ENCODE peak calls at places on chromosomes 13 and 19, in ten cellular contexts. O, M, P, N, A, Q, F, K, S and I are unnamed samples. For H3K36me3, the result is how much of the 10 kb centered on the place peaks cover.

GRCh38 chr13:54647275-54647674 is 1618.7 kb downstream of the OLFM4 start:
- DNase-seq in A (no peak), S (no peak), F (no peak), K (no peak), M (no peak), P (no peak), N (no peak), Q (no peak), O (no peak), I (no peak)

GRCh38 chr19:19106061-19106551 is 32.2 kb downstream of the TMEM161A start:
- DNase-seq in N (no peak), P (no peak), S (no peak), F (no peak), K (no peak), O (no peak), M (no peak), Q (no peak), A (peak), I (peak)

GRCh38 chr13:106609116-106609515 is 41.2 kb upstream of the ARGLU1 start:
- DNase-seq in A (no peak), S (no peak), F (no peak), P (no peak), O (no peak), Q (no peak), N (no peak), M (no peak), K (no peak), I (no peak)

GRCh38 chr13:20254076-20254475 is 22.0 kb upstream of the GJB6 start:
- DNase-seq in Q (no peak), P (no peak), K (no peak), F (peak), M (no peak), N (no peak), S (no peak), A (no peak), O (no peak), I (no peak)

GRCh38 chr19:33724021-33724722 is 72.5 kb upstream of the KCTD15 start:
- DNase-seq in S (no peak), Q (no peak), F (no peak), A (no peak), N (no peak), K (peak), P (no peak), O (no peak), M (no peak), I (no peak)

GRCh38 chr19:47097396-47098217 is 16.0 kb downstream of the ZC3H4 start:
- DNase-seq in S (no peak), P (no peak), F (no peak), M (no peak), O (no peak), Q (no peak), A (no peak), K (peak), N (no peak), I (no peak)

GRCh38 chr19:5692785-5693194 is 2.7 kb downstream of the RPL36 start:
- DNase-seq in O (no peak), P (no peak), Q (peak), M (no peak), A (no peak), K (no peak), S (no peak), N (no peak), F (no peak), I (peak)

GRCh38 chr19:38917921-38918491 is 6.0 kb upstream of the CCER2 start:
- DNase-seq in S (no peak), A (peak), F (peak), Q (peak), M (peak), P (no peak), K (peak), O (no peak), N (no peak), I (peak)

GRCh38 chr13:30971575-30971974 is 39.1 kb downstream of the TEX26 start:
- DNase-seq in O (peak), K (no peak), F (no peak), S (no peak), N (no peak), A (no peak), P (no peak), M (no peak), Q (no peak), I (no peak)

GRCh38 chr19:3324405-3324856 is 42.0 kb upstream of the NFIC start:
- DNase-seq in F (peak), A (no peak), P (peak), O (no peak), N (peak), Q (peak), M (peak), S (no peak), K (peak), I (no peak)

GRCh38 chr19:29812080-29812880 is 489 bp downstream of the CCNE1 start:
- DNase-seq in A (peak), K (peak), Q (peak), P (no peak), M (no peak), N (no peak), F (no peak), S (no peak), O (no peak), I (peak)

GRCh38 chr13:92224052-92224821 is 825.8 kb downstream of the GPC5 start:
- DNase-seq in P (no peak), A (no peak), O (peak), F (no peak), M (no peak), N (no peak), S (peak), Q (no peak), K (no peak), I (peak)

GRCh38 chr19:17424743-17425365 is 5.0 kb downstream of the MVB12A start:
- DNase-seq in K (peak), N (peak), P (no peak), A (peak), M (peak), S (no peak), O (peak), Q (peak), F (peak), I (peak)

GRCh38 chr19:28847468-28847867 is 365.5 kb downstream of the UQCRFS1 start:
- DNase-seq in S (no peak), A (no peak), F (no peak), P (no peak), N (peak), K (no peak), Q (no peak), O (peak), M (no peak), I (peak)

GRCh38 chr13:98267080-98267912 is 90.2 kb upstream of the RNF113B start:
- DNase-seq in K (no peak), A (no peak), N (no peak), O (peak), P (no peak), Q (no peak), S (no peak), M (peak), F (no peak), I (peak)

GRCh38 chr19:18611327-18612050 is 1.2 kb upstream of the TMEM59L start:
- DNase-seq in K (no peak), M (no peak), N (peak), A (no peak), Q (peak), O (no peak), F (no peak), S (no peak), P (no peak), I (no peak)

GRCh38 chr19:41815301-41815700 is 18.9 kb downstream of the CEACAM3 start:
- DNase-seq in N (no peak), A (no peak), P (no peak), O (no peak), F (no peak), M (no peak), K (peak), Q (no peak), S (no peak), I (no peak)

GRCh38 chr19:8056533-8056932 is 4.0 kb downstream of the CCL25 start:
- DNase-seq in K (no peak), P (no peak), O (no peak), M (no peak), F (no peak), A (no peak), S (no peak), N (no peak), Q (no peak), I (no peak)

GRCh38 chr19:41537789-41538188 is 38.2 kb upstream of the CEACAM21 start:
- DNase-seq in P (no peak), F (peak), N (peak), O (peak), M (no peak), A (no peak), S (no peak), K (no peak), Q (no peak), I (no peak)

GRCh38 chr13:28047784-28048388 is 52.5 kb downstream of the FLT3 start:
- DNase-seq in S (peak), O (peak), N (no peak), K (no peak), Q (no peak), F (peak), M (no peak), A (no peak), P (peak), I (no peak)

GRCh38 chr19:3983936-3984583 is 1.2 kb downstream of the EEF2 start:
- DNase-seq in Q (peak), A (no peak), S (no peak), M (no peak), K (no peak), P (no peak), N (no peak), O (peak), F (peak), I (peak)

GRCh38 chr13:35468195-35468594 is 8.3 kb downstream of the MAB21L1 start:
- DNase-seq in N (no peak), P (no peak), S (no peak), M (no peak), A (no peak), Q (no peak), K (no peak), F (no peak), O (no peak), I (no peak)

GRCh38 chr13:62626771-62627170 is 1211.1 kb upstream of the PCDH20 start:
- DNase-seq in N (peak), O (no peak), A (no peak), P (no peak), F (peak), K (no peak), M (no peak), S (no peak), Q (no peak), I (no peak)

GRCh38 chr19:3154957-3155736 is 19.3 kb downstream of the GNA15 start:
- DNase-seq in M (no peak), S (peak), F (peak), A (no peak), Q (peak), O (peak), N (peak), K (peak), P (peak), I (no peak)

GRCh38 chr13:48859168-48860105 is 116.3 kb upstream of the FNDC3A start:
- DNase-seq in K (no peak), Q (no peak), F (no peak), A (no peak), O (no peak), P (no peak), N (peak), S (no peak), M (no peak), I (peak)

GRCh38 chr13:106415427-106415826 is 120.0 kb downstream of the EFNB2 start:
- DNase-seq in O (peak), N (no peak), K (no peak), S (no peak), P (no peak), M (no peak), A (no peak), Q (no peak), F (no peak), I (no peak)

DNA sequence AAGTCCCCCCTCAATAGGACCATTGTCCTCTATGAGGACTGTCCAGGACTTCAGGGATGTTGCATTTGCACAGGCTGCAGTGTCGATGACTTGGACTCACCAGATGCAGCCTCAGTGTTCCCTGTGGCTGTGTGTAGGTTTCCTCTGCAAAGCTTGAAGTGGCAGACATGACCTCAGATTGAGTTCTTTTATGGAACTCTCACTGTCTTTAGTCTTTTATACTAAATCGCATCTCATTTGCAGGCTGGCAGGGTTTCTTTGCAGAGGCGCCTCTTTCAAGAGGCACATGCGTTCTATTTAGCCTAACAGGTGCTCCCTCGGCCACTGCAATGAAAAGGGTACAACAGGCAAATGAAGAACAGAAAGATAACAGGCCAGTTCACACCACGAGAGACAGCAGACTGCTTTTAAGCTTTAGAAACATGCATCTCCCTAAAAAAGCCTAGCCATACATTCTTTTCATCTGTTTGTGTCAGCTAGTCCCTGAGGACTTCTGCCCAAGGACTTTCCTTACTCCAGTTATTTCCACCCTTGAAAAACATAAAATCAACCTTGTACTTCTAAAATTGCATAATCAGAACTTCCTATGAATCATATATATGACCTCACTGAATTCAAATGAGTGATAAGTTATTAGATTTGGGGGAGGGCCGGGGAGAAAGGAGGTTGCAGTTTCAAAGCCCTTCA is 118.4 kb downstream of the RAB20 start:
- DNase-seq in K (no peak), O (peak), P (no peak), S (no peak), F (peak), Q (no peak), A (no peak), M (no peak), N (no peak), I (no peak)
- H3K36me3 ChIP-seq in K (under half), O (half or more), P (under half), S (under half), F (under half), Q (under half), A (under half), M (under half), N (under half), I (under half)

GRCh38 chr19:1921825-1922224 is 16.6 kb downstream of the ADAT3 start:
- DNase-seq in N (no peak), M (no peak), A (no peak), F (no peak), S (no peak), Q (no peak), O (no peak), P (no peak), K (no peak), I (no peak)
- H3K36me3 ChIP-seq in N (under half), M (under half), A (under half), F (under half), S (under half), Q (under half), O (half or more), P (under half), K (under half), I (under half)

GRCh38 chr13:77952737-77953136 is 34.1 kb upstream of the EDNRB start:
- DNase-seq in P (no peak), S (no peak), O (no peak), A (no peak), K (no peak), N (peak), M (no peak), Q (no peak), F (no peak), I (no peak)
- H3K36me3 ChIP-seq in P (under half), S (under half), O (under half), A (under half), K (under half), N (under half), M (under half), Q (under half), F (under half), I (under half)

DNA sequence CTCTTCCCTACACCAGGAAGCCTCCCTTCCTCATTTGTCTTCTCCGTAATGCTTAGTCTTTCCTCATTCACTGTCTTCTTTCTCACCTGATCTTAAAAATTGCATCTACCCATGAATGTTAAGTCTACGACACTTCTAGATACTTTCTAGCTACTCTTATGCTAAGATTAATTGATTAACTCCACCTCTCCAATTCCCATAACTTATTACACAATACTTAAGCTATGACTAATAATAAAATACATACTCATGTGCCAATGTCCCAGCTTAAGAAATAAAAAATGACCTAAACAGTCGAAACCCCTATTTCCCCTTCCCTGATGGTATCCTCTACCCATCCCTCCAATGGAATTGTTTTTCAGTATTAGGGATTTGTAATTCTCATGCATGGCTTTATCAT is 22.8 kb upstream of the ZNF527 start:
- DNase-seq in S (no peak), N (no peak), M (no peak), Q (no peak), K (no peak), O (no peak), P (no peak), A (no peak), F (no peak), I (no peak)
- H3K36me3 ChIP-seq in S (under half), N (under half), M (under half), Q (half or more), K (under half), O (under half), P (under half), A (under half), F (under half), I (under half)

DNA sequence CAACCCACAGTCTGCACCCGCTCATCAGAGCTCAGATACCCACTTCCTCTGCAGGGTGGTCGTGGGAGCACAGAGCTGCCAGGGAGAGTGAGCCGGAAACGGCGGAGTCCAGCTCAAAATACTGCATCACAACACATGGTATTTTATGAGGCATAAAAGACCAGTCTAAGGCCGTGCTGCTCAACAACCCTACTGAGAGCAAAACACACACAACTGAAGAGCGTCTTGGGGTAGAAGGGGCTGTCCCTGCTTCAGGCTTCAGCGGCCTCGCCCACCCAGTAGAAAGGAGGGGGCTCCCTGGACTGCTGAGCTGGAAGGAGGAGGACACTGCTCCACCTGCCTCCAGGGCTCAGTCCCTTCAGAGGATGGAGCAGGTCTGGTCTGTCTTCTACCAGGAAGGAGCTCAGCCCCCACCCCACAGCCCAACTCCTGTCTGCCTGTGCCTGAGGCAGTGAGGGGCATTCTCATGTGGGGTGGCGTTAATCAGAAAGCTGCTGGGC is 36.9 kb downstream of the NAXD start:
- DNase-seq in Q (no peak), M (no peak), O (no peak), A (no peak), F (no peak), K (peak), P (no peak), S (no peak), N (no peak), I (no peak)
- H3K36me3 ChIP-seq in Q (under half), M (under half), O (under half), A (under half), F (under half), K (under half), P (under half), S (under half), N (under half), I (under half)